ENCODE peak calls at places on chromosomes 3 and 15, in five cellular contexts. I, B, E, Z and H are unnamed samples.

GRCh38 chr15:100199711-100200286 is 142.0 kb downstream of the ADAMTS17 start:
- DNase-seq in I (no peak), B (no peak), E (no peak), Z (peak; percentile 17), H (no peak)

GRCh38 chr3:11908981-11909698 is 62.5 kb upstream of the TAMM41 start:
- DNase-seq in I (no peak), B (no peak), E (no peak), Z (no peak), H (no peak)

GRCh38 chr3:159929181-159929893 is 59.3 kb upstream of the IL12A start:
- DNase-seq in I (peak; percentile 81), B (peak; percentile 87), E (no peak), Z (no peak), H (peak; percentile 50)

GRCh38 chr15:69475769-69476358 is 23.2 kb downstream of the RPLP1 start:
- DNase-seq in I (peak; percentile 80), B (peak; percentile 63), E (peak; percentile 60), Z (peak; percentile 95), H (peak; percentile 65)

GRCh38 chr3:132554437-132554836 is 42.6 kb upstream of the ACKR4 start:
- DNase-seq in I (peak; percentile 64), B (peak; percentile 51), E (no peak), Z (no peak), H (no peak)

GRCh38 chr3:61796088-61796680 is 234.8 kb downstream of the PTPRG start:
- DNase-seq in I (no peak), B (no peak), E (no peak), Z (no peak), H (no peak)

GRCh38 chr15:44545934-44546802 is 9.2 kb downstream of the EIF3J start:
- DNase-seq in I (peak; percentile 43), B (peak; percentile 52), E (no peak), Z (no peak), H (peak; percentile 37)

GRCh38 chr3:72657666-72658065 is 190.6 kb downstream of the SHQ1 start:
- DNase-seq in I (peak; percentile 19), B (no peak), E (no peak), Z (no peak), H (peak; percentile 84)

GRCh38 chr15:71050461-71050860 is 64.8 kb upstream of the THSD4 start:
- DNase-seq in I (no peak), B (no peak), E (no peak), Z (no peak), H (peak; percentile 91)

GRCh38 chr3:64093825-64094712 is 70.8 kb upstream of the PSMD6 start:
- DNase-seq in I (peak; percentile 73), B (no peak), E (no peak), Z (no peak), H (no peak)

GRCh38 chr15:77282333-77282732 is 137.6 kb downstream of the PEAK1 start:
- DNase-seq in I (peak; percentile 20), B (peak; percentile 86), E (peak; percentile 11), Z (no peak), H (no peak)

GRCh38 chr15:71807125-71807629 is 3.2 kb upstream of the NR2E3 start:
- DNase-seq in I (no peak), B (no peak), E (peak; percentile 57), Z (peak; percentile 76), H (no peak)

GRCh38 chr3:179088306-179088705 is 16.7 kb upstream of the ZMAT3 start:
- DNase-seq in I (no peak), B (no peak), E (no peak), Z (no peak), H (no peak)

GRCh38 chr3:112778298-112779008 is 68.2 kb downstream of the CD200R1L start:
- DNase-seq in I (peak; percentile 86), B (peak; percentile 90), E (no peak), Z (no peak), H (peak; percentile 86)

GRCh38 chr3:13087320-13087985 is 14.2 kb upstream of the IQSEC1 start:
- DNase-seq in I (no peak), B (no peak), E (no peak), Z (no peak), H (no peak)

GRCh38 chr3:139476348-139476747 is at the start of gene RBP2:
- DNase-seq in I (no peak), B (no peak), E (no peak), Z (no peak), H (no peak)

GRCh38 chr3:183941216-183941615 is 56.5 kb upstream of the PARL start:
- DNase-seq in I (no peak), B (no peak), E (no peak), Z (no peak), H (no peak)

GRCh38 chr3:184234224-184234623 is 4.8 kb downstream of the VWA5B2 start:
- DNase-seq in I (peak; percentile 95), B (peak; percentile 83), E (no peak), Z (no peak), H (peak; percentile 89)

GRCh38 chr15:58314593-58315216 is 117.1 kb upstream of the LIPC start:
- DNase-seq in I (no peak), B (no peak), E (no peak), Z (no peak), H (no peak)

GRCh38 chr3:45226206-45226915 is at the start of gene TMEM158:
- DNase-seq in I (peak; percentile 89), B (peak; percentile 70), E (peak; percentile 79), Z (peak; percentile 81), H (peak; percentile 81)

GRCh38 chr3:197878427-197878826 is 71.6 kb upstream of the RPL35A start:
- DNase-seq in I (no peak), B (no peak), E (no peak), Z (no peak), H (no peak)

GRCh38 chr3:66196633-66197032 is 24.2 kb upstream of the SLC25A26 start:
- DNase-seq in I (peak; percentile 12), B (peak; percentile 10), E (no peak), Z (no peak), H (no peak)

GRCh38 chr3:127105996-127106855 is 86.7 kb upstream of the PRR23E start:
- DNase-seq in I (no peak), B (no peak), E (no peak), Z (no peak), H (no peak)

GRCh38 chr3:5197470-5198312 is 10.2 kb downstream of the EDEM1 start:
- DNase-seq in I (peak; percentile 43), B (peak; percentile 73), E (no peak), Z (no peak), H (peak; percentile 70)

GRCh38 chr3:186930143-186930638 is at the start of gene ST6GAL1:
- DNase-seq in I (peak; percentile 27), B (peak; percentile 37), E (peak; percentile 70), Z (peak; percentile 88), H (peak; percentile 58)

GRCh38 chr3:186933801-186934200 is 3.5 kb downstream of the ST6GAL1 start:
- DNase-seq in I (no peak), B (no peak), E (no peak), Z (no peak), H (no peak)

GRCh38 chr3:186931487-186932280 is 1.4 kb downstream of the ST6GAL1 start:
- DNase-seq in I (peak; percentile 42), B (peak; percentile 63), E (no peak), Z (peak; percentile 60), H (peak; percentile 61)

GRCh38 chr3:186930639-186931486 is 537 bp downstream of the ST6GAL1 start:
- DNase-seq in I (peak; percentile 62), B (peak; percentile 34), E (peak; percentile 63), Z (peak; percentile 82), H (peak; percentile 57)

DNA sequence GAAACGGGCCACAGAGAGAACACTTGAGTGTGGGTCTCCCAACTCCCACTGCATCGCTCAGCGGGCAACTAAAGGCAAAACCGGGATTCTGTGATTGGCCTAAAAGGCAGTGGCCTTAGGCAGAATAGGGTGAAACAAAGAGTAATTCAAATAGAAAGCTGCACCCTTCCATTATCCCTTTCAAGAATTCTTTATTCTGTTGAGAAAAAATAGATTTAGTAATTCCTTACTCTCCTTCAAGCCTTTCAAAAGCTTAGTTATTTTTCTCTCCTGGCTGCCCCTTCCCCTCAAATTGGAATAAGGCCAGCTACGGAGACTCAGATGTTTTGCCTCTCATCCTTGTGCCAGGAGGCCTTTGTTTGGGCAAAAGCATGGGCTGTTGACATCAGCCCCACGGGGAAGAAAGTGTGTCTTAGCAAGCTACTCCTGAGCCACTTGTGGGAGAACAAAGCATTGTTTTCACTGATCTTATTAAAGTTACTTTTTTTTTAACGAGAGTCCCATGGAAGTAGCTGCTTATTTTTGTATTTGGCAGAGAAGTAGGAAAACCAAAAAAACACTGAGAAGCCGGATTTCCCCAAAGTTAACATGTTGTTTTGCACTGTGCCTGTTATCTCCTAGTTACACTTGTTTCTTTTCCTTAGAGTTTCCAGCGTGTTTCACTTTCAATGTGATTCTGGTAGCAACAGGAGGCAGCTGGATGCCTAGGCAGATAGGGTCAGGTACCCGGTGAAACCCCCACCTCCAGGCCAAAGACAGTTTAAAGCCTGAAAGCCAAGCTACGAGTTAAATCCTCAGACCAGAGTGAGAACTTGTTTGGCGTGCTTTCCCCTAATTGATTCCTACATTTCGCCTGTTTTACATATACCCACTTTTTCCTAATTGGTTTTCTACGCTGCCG is 2.2 kb downstream of the ST6GAL1 start:
- DNase-seq in I (no peak), B (no peak), E (no peak), Z (no peak), H (peak; percentile 15)
- H3K4me1 ChIP-seq in I (peaks cover 6% of the 10 kb centered on the region), B (no peaks in the 10 kb centered on the region), E (peaks cover 7% of the 10 kb centered on the region), Z (peaks cover 10% of the 10 kb centered on the region), H (peaks cover 26% of the 10 kb centered on the region)

GRCh38 chr15:40104296-40104864 is 4.3 kb downstream of the BMF start:
- DNase-seq in I (no peak), B (no peak), E (no peak), Z (no peak), H (no peak)

GRCh38 chr15:40104865-40105516 is 3.7 kb downstream of the BMF start:
- DNase-seq in I (peak; percentile 94), B (peak; percentile 79), E (no peak), Z (peak; percentile 98), H (peak; percentile 71)

GRCh38 chr15:40103124-40103858 is 5.4 kb downstream of the BMF start:
- DNase-seq in I (peak; percentile 91), B (peak; percentile 79), E (no peak), Z (peak; percentile 91), H (peak; percentile 85)

GRCh38 chr15:40105517-40106202 is 3.0 kb downstream of the BMF start:
- DNase-seq in I (no peak), B (no peak), E (no peak), Z (no peak), H (no peak)

GRCh38 chr15:40103864-40104271 is 4.8 kb downstream of the BMF start:
- DNase-seq in I (no peak), B (no peak), E (no peak), Z (no peak), H (no peak)
- H3K9ac ChIP-seq in I (peak overlapping the region; percentile 44), B (no peak overlapping the region), E (peak overlapping the region; percentile 25), Z (no peak overlapping the region), H (no peak overlapping the region)

DNA sequence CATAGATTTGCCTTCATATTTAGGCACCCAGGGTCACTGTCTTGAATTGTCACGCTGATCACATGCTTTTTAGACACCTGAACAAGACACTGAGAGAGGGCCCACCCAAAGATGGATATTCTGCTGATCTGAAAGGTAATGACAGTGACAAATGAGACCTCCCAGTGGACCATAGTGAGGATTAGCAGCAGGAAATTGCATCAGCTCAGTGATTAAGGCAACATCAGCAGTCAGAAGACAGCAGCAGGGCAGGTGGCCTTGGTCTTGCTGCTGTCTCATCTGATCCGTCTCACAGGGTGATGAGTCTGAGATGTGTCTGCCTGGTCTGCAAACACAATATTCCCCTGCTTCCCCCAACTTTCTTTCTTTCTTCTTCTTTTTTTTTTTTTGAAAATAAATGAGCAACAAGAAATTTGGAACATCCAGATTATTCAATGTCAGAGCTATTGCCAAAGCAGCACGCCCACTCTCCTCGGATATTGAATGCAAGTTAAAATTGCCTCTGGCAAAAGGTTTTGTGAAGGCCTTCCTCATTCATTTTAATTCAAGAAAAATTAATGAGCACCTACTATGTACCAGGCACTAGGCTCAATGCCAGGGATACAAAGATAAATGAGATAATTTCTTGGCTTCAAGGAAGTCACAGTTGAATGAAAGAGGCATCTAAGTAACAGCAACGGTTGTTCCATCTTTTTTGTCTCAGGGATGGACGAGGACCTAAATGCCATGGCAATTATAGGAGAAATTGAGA is 14.1 kb downstream of the OTOL1 start:
- DNase-seq in I (no peak), B (no peak), E (no peak), Z (no peak), H (no peak)
- H3K4me3 ChIP-seq in I (no peak overlapping the region), B (no peak overlapping the region), E (no peak overlapping the region), Z (no peak overlapping the region), H (no peak overlapping the region)

GRCh38 chr15:92037446-92037845 is 183.9 kb downstream of the SLCO3A1 start:
- DNase-seq in I (no peak), B (no peak), E (no peak), Z (no peak), H (no peak)
- H3K4me1 ChIP-seq in I (no peaks in the 10 kb centered on the region), B (no peaks in the 10 kb centered on the region), E (peaks cover 3% of the 10 kb centered on the region), Z (no peaks in the 10 kb centered on the region), H (no peaks in the 10 kb centered on the region)